ENCODE peak calls at places on chromosome 4, in eight cellular contexts. A is activated CD4-positive, alpha-beta T cell treated with anti-CD3 and anti-CD28 coated beads, Interleukin-2, amount 50 U/mL, for 4 hours; J is caudate nucleus; S is frontal cortex; M is activated naive CD4-positive, alpha-beta T cell; G is neural progenitor cell; U is stimulated activated CD4-positive, alpha-beta T cell treated with anti-CD3 and anti-CD28 coated beads, Interleukin-4, amount 100 ng/mL, for 1 hour; F is tibial artery. E is an unnamed sample.

GRCh38 chr4:123506311-123506685 is 109.7 kb downstream of the SPRY1 start:
- DNase-seq in A (no peak), J (no peak), S (no peak), G (no peak), U (no peak), F (no peak), M (no peak), E (no peak)

GRCh38 chr4:64975177-64975576 is 565.9 kb upstream of the TECRL start:
- DNase-seq in S (no peak), M (no peak), U (no peak), F (no peak), J (no peak), G (no peak), A (no peak), E (no peak)

GRCh38 chr4:83208371-83208770 is 76.2 kb downstream of the COQ2 start:
- DNase-seq in S (no peak), A (no peak), M (no peak), J (no peak), U (no peak), G (no peak), F (no peak), E (no peak)

GRCh38 chr4:23165669-23166068 is 472.9 kb downstream of the GBA3 start:
- DNase-seq in F (no peak), G (no peak), S (no peak), U (no peak), A (no peak), J (no peak), M (no peak), E (no peak)

GRCh38 chr4:124879195-124879594 is 166.7 kb upstream of the ANKRD50 start:
- DNase-seq in A (no peak), S (no peak), G (no peak), J (no peak), M (no peak), F (no peak), U (no peak), E (no peak)

GRCh38 chr4:155248002-155248896 is 39.8 kb downstream of the NPY2R start:
- DNase-seq in F (no peak), S (no peak), A (no peak), J (no peak), G (peak; percentile 90), U (no peak), M (no peak), E (no peak)

GRCh38 chr4:7901274-7901845 is 38.3 kb downstream of the AFAP1 start:
- DNase-seq in G (peak; percentile 20), S (no peak), F (no peak), M (no peak), J (no peak), A (no peak), U (no peak), E (no peak)

GRCh38 chr4:146243141-146243882 is 29.0 kb downstream of the REELD1 start:
- DNase-seq in S (no peak), M (no peak), G (peak; percentile 27), U (peak; percentile 70), A (peak; percentile 51), J (peak; percentile 64), F (no peak), E (no peak)

GRCh38 chr4:172819353-172819752 is 349.3 kb upstream of the GALNT7 start:
- DNase-seq in G (no peak), F (no peak), S (no peak), U (no peak), J (no peak), A (no peak), M (no peak), E (no peak)

GRCh38 chr4:4333265-4333706 is 43.2 kb downstream of the ZBTB49 start:
- DNase-seq in G (no peak), M (no peak), U (no peak), A (no peak), F (no peak), J (no peak), S (no peak), E (no peak)

GRCh38 chr4:129095811-129096454 is at the start of gene C4orf33:
- DNase-seq in M (peak; percentile 35), S (peak; percentile 48), G (peak; percentile 90), J (peak; percentile 47), F (peak; percentile 73), U (peak; percentile 76), A (peak; percentile 80), E (no peak)

GRCh38 chr4:1448589-1449420 is 42.6 kb upstream of the NKX1-1 start:
- DNase-seq in U (no peak), F (peak; percentile 57), G (no peak), J (no peak), S (no peak), A (no peak), M (no peak), E (peak; percentile 65)

GRCh38 chr4:17385403-17385802 is 126.5 kb downstream of the QDPR start:
- DNase-seq in F (no peak), U (no peak), S (peak; percentile 5), G (no peak), J (no peak), A (no peak), M (no peak), E (no peak)

GRCh38 chr4:139817657-139818452 is 152.2 kb downstream of the MGST2 start:
- DNase-seq in J (no peak), A (no peak), S (no peak), G (no peak), U (no peak), F (no peak), M (no peak), E (no peak)

GRCh38 chr4:165814256-165815010 is 58.6 kb upstream of the TLL1 start:
- DNase-seq in J (no peak), S (no peak), M (no peak), A (no peak), U (no peak), F (no peak), G (no peak), E (no peak)

GRCh38 chr4:153114771-153115321 is 89.4 kb upstream of the TRIM2 start:
- DNase-seq in S (no peak), F (no peak), U (peak; percentile 41), A (peak; percentile 48), J (no peak), M (peak; percentile 34), G (no peak), E (no peak)

GRCh38 chr4:24118031-24118430 is 228.2 kb upstream of the PPARGC1A start:
- DNase-seq in F (no peak), M (no peak), S (no peak), J (no peak), U (no peak), A (no peak), G (no peak), E (no peak)

GRCh38 chr4:128571747-128572146 is 237.8 kb upstream of the JADE1 start:
- DNase-seq in G (no peak), A (no peak), U (no peak), F (peak; percentile 74), J (no peak), S (no peak), M (no peak), E (no peak)

GRCh38 chr4:39083164-39083563 is 21.1 kb downstream of the KLHL5 start:
- DNase-seq in F (no peak), A (no peak), J (no peak), U (no peak), G (no peak), M (no peak), S (no peak), E (no peak)

GRCh38 chr4:4787421-4787820 is 72.0 kb upstream of the MSX1 start:
- DNase-seq in F (no peak), U (no peak), A (no peak), G (no peak), J (no peak), S (no peak), M (no peak), E (no peak)

GRCh38 chr4:38237139-38237538 is 276.9 kb downstream of the PTTG2 start:
- DNase-seq in S (no peak), U (no peak), M (no peak), F (no peak), A (no peak), G (no peak), J (no peak), E (no peak)

GRCh38 chr4:141047228-141047884 is 85.9 kb downstream of the RNF150 start:
- DNase-seq in G (no peak), M (no peak), F (no peak), S (no peak), U (no peak), A (no peak), J (no peak), E (no peak)

GRCh38 chr4:78591404-78591803 is 39.8 kb downstream of the ANXA3 start:
- DNase-seq in F (no peak), M (no peak), U (no peak), J (no peak), A (no peak), S (no peak), G (no peak), E (no peak)

GRCh38 chr4:56681158-56681848 is at the start of gene HOPX:
- DNase-seq in F (no peak), U (peak; percentile 54), G (no peak), A (peak; percentile 64), S (no peak), J (no peak), M (no peak), E (no peak)

GRCh38 chr4:40915318-40916217 is 165.8 kb downstream of the NSUN7 start:
- DNase-seq in S (no peak), A (no peak), F (no peak), J (no peak), M (no peak), U (no peak), G (peak; percentile 29), E (no peak)

GRCh38 chr4:7985891-7986441 is 46.3 kb upstream of the AFAP1 start:
- DNase-seq in G (no peak), U (no peak), S (no peak), M (no peak), J (no peak), F (no peak), A (no peak), E (no peak)

GRCh38 chr4:15653864-15654391 is 1.2 kb downstream of the FBXL5 start:
- DNase-seq in M (no peak), A (no peak), G (peak; percentile 16), S (no peak), J (no peak), U (no peak), F (no peak), E (no peak)

GRCh38 chr4:120718979-120719566 is 203.5 kb downstream of the PRDM5 start:
- DNase-seq in J (no peak), U (no peak), S (no peak), G (peak; percentile 56), F (no peak), M (no peak), A (no peak), E (no peak)

E was measured in type B pancreatic cell.